ENCODE peak calls at places on chromosomes 16 and 17, in four cellular contexts. U is Peyer's patch; S is OCI-LY7; W is CD8-positive, alpha-beta memory T cell. G is an unnamed sample.

GRCh38 chr16:79805621-79806020 is 205.1 kb upstream of the MAF start:
- DNase-seq in U (no peak), S (no peak), W (no peak), G (no peak)

GRCh38 chr16:87747626-87748025 is 18.2 kb downstream of the KLHDC4 start:
- DNase-seq in U (no peak), S (no peak), W (no peak), G (no peak)

GRCh38 chr16:80300876-80301275 is 239.9 kb upstream of the DYNLRB2 start:
- DNase-seq in U (no peak), S (no peak), W (no peak), G (no peak)

GRCh38 chr16:8554881-8555280 is 35.4 kb downstream of the TMEM114 start:
- DNase-seq in U (no peak), S (no peak), W (no peak), G (no peak)

GRCh38 chr16:1945559-1946391 is 2.8 kb upstream of the MSRB1 start:
- DNase-seq in U (no peak), S (no peak), W (no peak), G (no peak)

GRCh38 chr17:82696916-82697807 is 1.3 kb downstream of the RAB40B start:
- DNase-seq in U (no peak), S (no peak), W (no peak), G (no peak)

GRCh38 chr16:46911038-46911437 is 26.9 kb downstream of the GPT2 start:
- DNase-seq in U (peak; percentile 47), S (no peak), W (no peak), G (no peak)

GRCh38 chr16:15757630-15758251 is 99.1 kb downstream of the MYH11 start:
- DNase-seq in U (no peak), S (peak; percentile 14), W (no peak), G (peak; percentile 38)

GRCh38 chr16:85437161-85438052 is 175.7 kb upstream of the GSE1 start:
- DNase-seq in U (no peak), S (no peak), W (no peak), G (no peak)

GRCh38 chr17:37043201-37043600 is 94.4 kb downstream of the AATF start:
- DNase-seq in U (no peak), S (no peak), W (no peak), G (peak; percentile 41)

GRCh38 chr16:57137566-57138273 is 45.3 kb downstream of the CPNE2 start:
- DNase-seq in U (no peak), S (no peak), W (no peak), G (no peak)

GRCh38 chr17:19537116-19537515 is 3.5 kb downstream of the SLC47A1 start:
- DNase-seq in U (no peak), S (no peak), W (no peak), G (no peak)

GRCh38 chr16:51166116-51166515 is 15.0 kb upstream of the SALL1 start:
- DNase-seq in U (no peak), S (no peak), W (no peak), G (no peak)

GRCh38 chr17:53659181-53659580 is 163.5 kb upstream of the KIF2B start:
- DNase-seq in U (no peak), S (no peak), W (no peak), G (no peak)

GRCh38 chr17:53655591-53655990 is 167.1 kb upstream of the KIF2B start:
- DNase-seq in U (no peak), S (no peak), W (no peak), G (no peak)
- H3K4me3 ChIP-seq in U (no peak overlapping the region), S (no peak overlapping the region), W (no peak overlapping the region), G (no peak overlapping the region)

DNA sequence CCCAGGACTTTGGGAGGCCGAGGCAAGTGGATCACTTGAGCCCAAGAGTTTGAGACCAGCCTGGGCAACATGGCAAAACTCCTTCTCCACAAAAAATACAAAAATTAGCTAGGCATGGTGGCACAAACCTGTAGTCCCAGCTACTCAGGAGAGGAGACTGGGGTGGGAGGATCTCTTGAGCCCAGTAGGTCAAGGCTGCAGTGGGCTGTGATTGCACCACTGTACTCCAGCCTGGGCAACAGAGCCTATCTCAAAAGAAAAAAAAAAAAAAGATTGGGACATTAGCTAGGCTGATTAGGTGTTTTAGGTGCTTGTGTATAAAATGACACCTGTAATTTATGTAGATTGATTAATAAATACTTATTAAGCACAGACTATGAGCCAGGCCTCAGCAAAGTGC is 10.1 kb downstream of the GFOD2 start:
- DNase-seq in U (no peak), S (no peak), W (no peak), G (no peak)
- H3K4me3 ChIP-seq in U (no peak overlapping the region), S (no peak overlapping the region), W (no peak overlapping the region), G (no peak overlapping the region)

GRCh38 chr17:35731932-35732805 is 730 bp downstream of the RASL10B start:
- DNase-seq in U (no peak), S (no peak), W (no peak), G (no peak)

GRCh38 chr17:35731239-35731931 is at the start of gene RASL10B:
- DNase-seq in U (no peak), S (no peak), W (peak; percentile 37), G (no peak)

GRCh38 chr17:35734396-35734795 is 3.0 kb downstream of the RASL10B start:
- DNase-seq in U (no peak), S (no peak), W (no peak), G (no peak)

GRCh38 chr17:35733366-35733765 is 1.9 kb downstream of the RASL10B start:
- DNase-seq in U (no peak), S (no peak), W (no peak), G (no peak)

DNA sequence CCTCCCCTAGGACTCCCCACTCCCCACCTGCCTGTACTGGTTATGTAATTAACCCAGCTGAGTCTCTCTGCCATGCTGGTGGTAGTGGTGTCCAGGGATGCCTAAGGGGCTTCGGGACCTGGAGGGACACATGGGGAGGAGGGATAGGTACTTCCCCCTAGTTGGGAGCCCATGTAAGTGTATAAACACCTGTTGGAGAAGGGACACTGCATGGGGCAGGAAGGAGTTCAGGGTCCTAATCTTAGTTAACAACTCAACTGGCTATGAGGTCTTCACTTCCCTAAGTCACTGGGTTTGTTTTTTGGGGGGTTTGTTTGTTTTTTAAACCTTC is 1.3 kb downstream of the RASL10B start:
- DNase-seq in U (no peak), S (no peak), W (no peak), G (no peak)
- H3K4me3 ChIP-seq in U (no peak overlapping the region), S (no peak overlapping the region), W (no peak overlapping the region), G (no peak overlapping the region)

DNA sequence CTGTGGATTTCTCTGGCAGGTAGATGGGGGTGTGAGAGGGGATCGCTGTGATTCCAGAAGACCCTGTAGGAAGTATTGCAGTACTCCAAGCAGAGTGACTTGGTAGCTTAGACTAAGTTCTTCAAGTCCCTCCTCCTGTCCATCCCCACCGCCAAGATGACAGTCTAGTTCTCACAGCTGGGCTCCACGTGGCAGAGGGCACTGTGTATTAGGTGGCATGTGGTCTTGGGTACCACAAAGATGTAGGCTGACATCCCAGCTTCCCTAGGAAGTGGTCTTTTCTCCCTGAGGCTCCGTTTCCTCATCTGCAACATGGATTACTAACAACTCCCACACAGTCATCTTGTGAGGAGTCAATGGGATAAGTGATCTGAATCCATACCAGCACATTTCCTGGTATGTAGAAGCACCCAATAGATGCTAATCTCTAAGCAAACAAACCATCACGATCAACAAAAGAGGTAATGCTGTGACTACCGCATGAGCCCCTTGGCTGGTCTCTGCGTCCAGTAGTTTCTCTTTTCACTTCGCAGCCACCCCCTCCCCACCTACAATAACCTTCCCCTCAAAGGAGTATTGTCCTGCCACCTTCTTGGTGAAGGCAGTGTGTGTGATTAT is 349.1 kb upstream of the EEF2KMT start:
- DNase-seq in U (no peak), S (no peak), W (no peak), G (no peak)
- H3K4me3 ChIP-seq in U (no peak overlapping the region), S (no peak overlapping the region), W (no peak overlapping the region), G (no peak overlapping the region)

GRCh38 chr16:55039931-55040330 is 109.3 kb downstream of the IRX5 start:
- DNase-seq in U (no peak), S (no peak), W (no peak), G (no peak)

GRCh38 chr16:55039511-55039910 is 108.8 kb downstream of the IRX5 start:
- DNase-seq in U (no peak), S (no peak), W (no peak), G (no peak)

GRCh38 chr16:55037051-55037450 is 106.4 kb downstream of the IRX5 start:
- DNase-seq in U (no peak), S (no peak), W (no peak), G (no peak)

GRCh38 chr16:55040366-55041086 is 109.9 kb downstream of the IRX5 start:
- DNase-seq in U (no peak), S (no peak), W (no peak), G (no peak)

DNA sequence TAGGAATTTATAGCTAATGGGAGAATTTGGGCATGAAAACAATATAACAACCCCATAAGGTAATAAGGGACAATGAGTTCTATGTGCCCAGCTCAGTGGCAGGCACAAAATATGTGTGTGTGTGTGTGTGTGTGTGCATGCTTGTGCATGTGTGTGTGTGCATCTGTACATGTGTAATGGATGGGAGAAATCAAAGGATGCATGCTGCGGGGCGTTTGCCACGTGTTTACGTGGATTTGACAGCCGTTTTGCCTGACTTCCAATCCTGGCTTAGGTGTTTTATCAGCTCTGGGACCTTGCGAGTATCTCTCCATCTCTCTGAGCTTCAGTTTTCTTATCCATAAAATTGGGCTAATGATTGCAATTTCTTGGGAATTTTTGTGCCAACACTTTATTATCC is 108.4 kb downstream of the IRX5 start:
- DNase-seq in U (no peak), S (no peak), W (no peak), G (no peak)
- H3K4me3 ChIP-seq in U (no peak overlapping the region), S (no peak overlapping the region), W (no peak overlapping the region), G (no peak overlapping the region)

GRCh38 chr17:66835476-66835875 is 559 bp downstream of the CACNG5 start:
- DNase-seq in U (no peak), S (no peak), W (no peak), G (no peak)

GRCh38 chr17:66834919-66835454 is at the start of gene CACNG5:
- DNase-seq in U (no peak), S (no peak), W (no peak), G (no peak)

GRCh38 chr17:66836063-66837005 is 1.4 kb downstream of the CACNG5 start:
- DNase-seq in U (no peak), S (no peak), W (no peak), G (no peak)

GRCh38 chr17:66833201-66833600 is 1.7 kb upstream of the CACNG5 start:
- DNase-seq in U (no peak), S (no peak), W (no peak), G (no peak)

DNA sequence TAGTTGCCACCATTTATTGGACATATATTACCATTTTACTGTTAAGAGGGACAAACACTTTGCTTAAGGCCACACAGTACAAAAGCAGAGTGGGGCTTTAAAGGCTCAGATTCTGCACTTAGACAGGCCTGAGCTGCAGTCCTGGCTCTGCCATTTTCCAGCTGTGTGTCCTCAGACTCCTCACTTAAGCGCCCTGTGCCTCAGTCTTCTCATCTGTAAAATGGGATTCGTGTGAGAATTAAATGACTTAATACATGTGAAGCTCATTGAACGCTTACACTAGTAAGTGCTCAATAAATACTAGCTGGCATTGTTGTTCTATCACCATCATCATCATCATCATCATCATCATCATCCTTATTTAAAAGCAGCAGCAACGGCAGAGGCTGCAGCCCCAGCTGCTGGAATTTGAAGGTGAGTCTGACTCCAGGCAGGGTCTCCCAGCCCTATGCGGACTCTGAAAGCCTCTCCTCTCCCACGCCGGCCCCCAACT is 445 bp upstream of the CACNG5 start:
- DNase-seq in U (no peak), S (no peak), W (no peak), G (no peak)
- H3K4me3 ChIP-seq in U (no peak overlapping the region), S (no peak overlapping the region), W (no peak overlapping the region), G (no peak overlapping the region)

G was measured in Jurkat, Clone E6-1.